ENCODE peak calls at places on chromosome 9, in five cellular contexts. E is MV-4-11, L is kidney epithelial cell, P is body of pancreas, H is NCI-H82. X is an unnamed sample.

GRCh38 chr9:136886610-136887597 is 588 bp downstream of the TRAF2 start:
- DNase-seq in E (no peak), L (no peak), P (peak; percentile 43), H (peak; percentile 48), X (no peak)

GRCh38 chr9:98778251-98778650 is 18.1 kb downstream of the ANKS6 start:
- DNase-seq in E (no peak), L (no peak), P (no peak), H (no peak), X (no peak)

GRCh38 chr9:962023-962422 is 14.4 kb upstream of the DMRT3 start:
- DNase-seq in E (no peak), L (peak; percentile 70), P (no peak), H (no peak), X (no peak)

GRCh38 chr9:97419315-97419867 is 7.5 kb downstream of the TDRD7 start:
- DNase-seq in E (no peak), L (peak; percentile 19), P (no peak), H (no peak), X (no peak)

GRCh38 chr9:91073811-91074771 is 272.5 kb downstream of the SYK start:
- DNase-seq in E (no peak), L (no peak), P (peak; percentile 30), H (no peak), X (no peak)

GRCh38 chr9:123346826-123347225 is 9.2 kb upstream of the CRB2 start:
- DNase-seq in E (no peak), L (no peak), P (no peak), H (no peak), X (no peak)

GRCh38 chr9:80892703-80893102 is 796.6 kb downstream of the TLE1 start:
- DNase-seq in E (no peak), L (no peak), P (no peak), H (no peak), X (no peak)

GRCh38 chr9:17236147-17236546 is 101.3 kb downstream of the CNTLN start:
- DNase-seq in E (no peak), L (no peak), P (no peak), H (no peak), X (no peak)

GRCh38 chr9:116174347-116174746 is 20.8 kb downstream of the PAPPA start:
- DNase-seq in E (no peak), L (no peak), P (no peak), H (no peak), X (no peak)

GRCh38 chr9:14769235-14769580 is 46.7 kb upstream of the CER1 start:
- DNase-seq in E (peak; percentile 2), L (no peak), P (no peak), H (peak; percentile 83), X (no peak)

GRCh38 chr9:98529841-98530240 is 178.9 kb downstream of the GABBR2 start:
- DNase-seq in E (no peak), L (no peak), P (no peak), H (no peak), X (peak; percentile 24)

GRCh38 chr9:12916037-12916436 is 141.2 kb downstream of the LURAP1L start:
- DNase-seq in E (no peak), L (no peak), P (peak; percentile 8), H (no peak), X (peak; percentile 37)

GRCh38 chr9:87713278-87713989 is 12.5 kb upstream of the CTSL start:
- DNase-seq in E (peak; percentile 97), L (peak; percentile 96), P (peak; percentile 64), H (peak; percentile 53), X (peak; percentile 39)

GRCh38 chr9:89849096-89849495 is 244.3 kb downstream of the GADD45G start:
- DNase-seq in E (no peak), L (no peak), P (no peak), H (no peak), X (no peak)

GRCh38 chr9:12815895-12816294 is 41.1 kb downstream of the LURAP1L start:
- DNase-seq in E (no peak), L (no peak), P (no peak), H (no peak), X (no peak)

GRCh38 chr9:127467621-127468020 is 16.3 kb downstream of the LRSAM1 start:
- DNase-seq in E (no peak), L (no peak), P (no peak), H (no peak), X (no peak)

GRCh38 chr9:95880011-95880690 is 4.7 kb downstream of the ERCC6L2 start:
- DNase-seq in E (no peak), L (no peak), P (no peak), H (no peak), X (no peak)

GRCh38 chr9:76828462-76828861 is 64.2 kb downstream of the PCA3 start:
- DNase-seq in E (no peak), L (no peak), P (no peak), H (no peak), X (no peak)

GRCh38 chr9:36169166-36169565 is at the start of gene CCIN:
- DNase-seq in E (no peak), L (no peak), P (no peak), H (no peak), X (no peak)

GRCh38 chr9:126397056-126397455 is 70.4 kb downstream of the MVB12B start:
- DNase-seq in E (no peak), L (no peak), P (no peak), H (no peak), X (no peak)

GRCh38 chr9:127313042-127313560 is 48.5 kb downstream of the GARNL3 start:
- DNase-seq in E (no peak), L (no peak), P (no peak), H (peak; percentile 40), X (no peak)

GRCh38 chr9:33445389-33445881 is 2.0 kb downstream of the AQP3 start:
- DNase-seq in E (no peak), L (no peak), P (peak; percentile 86), H (no peak), X (no peak)

GRCh38 chr9:136386018-136386417 is 12.5 kb upstream of the CARD9 start:
- DNase-seq in E (peak; percentile 99), L (no peak), P (no peak), H (no peak), X (no peak)

GRCh38 chr9:134066923-134067851 is 639 bp downstream of the BRD3 start:
- DNase-seq in E (no peak), L (no peak), P (peak; percentile 40), H (peak; percentile 32), X (no peak)

GRCh38 chr9:3931996-3932906 is 367.6 kb downstream of the GLIS3 start:
- DNase-seq in E (no peak), L (no peak), P (no peak), H (no peak), X (no peak)

GRCh38 chr9:33263131-33263935 is 1.2 kb downstream of the BAG1 start:
- DNase-seq in E (peak; percentile 39), L (no peak), P (no peak), H (peak; percentile 44), X (peak; percentile 8)

GRCh38 chr9:35658894-35659220 is 765 bp downstream of the CCDC107 start:
- DNase-seq in E (peak; percentile 43), L (no peak), P (peak; percentile 49), H (peak; percentile 47), X (no peak)

GRCh38 chr9:70491798-70492736 is 77.6 kb upstream of the KLF9 start:
- DNase-seq in E (no peak), L (no peak), P (no peak), H (no peak), X (no peak)